ENCODE peak calls at places on chromosomes 6 and 20, in seven cellular contexts. One of them, this sample, is unnamed.

GRCh38 chr20:44001667-44002596 is 87.3 kb downstream of the TOX2 start:
- DNase-seq in upper lobe of left lung: no peak
- DNase-seq in endothelial cell of umbilical vein: no peak
- DNase-seq in HCT116: peak
- DNase-seq in SK-N-SH: no peak
- DNase-seq in breast epithelium: no peak
- DNase-seq in sigmoid colon: no peak
- DNase-seq in this sample: no peak

GRCh38 chr20:38270869-38271608 is 10.5 kb upstream of the KIAA1755 start:
- DNase-seq in SK-N-SH: no peak
- DNase-seq in breast epithelium: no peak
- DNase-seq in upper lobe of left lung: no peak
- DNase-seq in endothelial cell of umbilical vein: peak
- DNase-seq in HCT116: peak
- DNase-seq in sigmoid colon: peak
- DNase-seq in this sample: no peak

GRCh38 chr20:57617079-57617795 is 3.0 kb downstream of the ZBP1 start:
- DNase-seq in endothelial cell of umbilical vein: no peak
- DNase-seq in sigmoid colon: no peak
- DNase-seq in breast epithelium: no peak
- DNase-seq in upper lobe of left lung: no peak
- DNase-seq in SK-N-SH: no peak
- DNase-seq in HCT116: no peak
- DNase-seq in this sample: no peak

GRCh38 chr6:152984387-152984872 is 1.6 kb upstream of the FBXO5 start:
- DNase-seq in SK-N-SH: no peak
- DNase-seq in endothelial cell of umbilical vein: no peak
- DNase-seq in HCT116: no peak
- DNase-seq in upper lobe of left lung: no peak
- DNase-seq in sigmoid colon: no peak
- DNase-seq in breast epithelium: no peak
- DNase-seq in this sample: no peak

GRCh38 chr20:22810626-22811559 is 224.2 kb upstream of the SSTR4 start:
- DNase-seq in HCT116: no peak
- DNase-seq in SK-N-SH: no peak
- DNase-seq in endothelial cell of umbilical vein: no peak
- DNase-seq in sigmoid colon: no peak
- DNase-seq in upper lobe of left lung: no peak
- DNase-seq in breast epithelium: no peak
- DNase-seq in this sample: no peak

GRCh38 chr6:25754508-25754907 is at the start of gene SLC17A4:
- DNase-seq in endothelial cell of umbilical vein: no peak
- DNase-seq in sigmoid colon: no peak
- DNase-seq in SK-N-SH: no peak
- DNase-seq in upper lobe of left lung: no peak
- DNase-seq in breast epithelium: no peak
- DNase-seq in HCT116: no peak
- DNase-seq in this sample: no peak

GRCh38 chr6:146857180-146857959 is 258.6 kb downstream of the ADGB start:
- DNase-seq in upper lobe of left lung: peak
- DNase-seq in sigmoid colon: peak
- DNase-seq in HCT116: peak
- DNase-seq in endothelial cell of umbilical vein: peak
- DNase-seq in breast epithelium: peak
- DNase-seq in SK-N-SH: peak
- DNase-seq in this sample: peak

GRCh38 chr6:2718334-2719052 is 32.2 kb downstream of the MYLK4 start:
- DNase-seq in sigmoid colon: no peak
- DNase-seq in SK-N-SH: no peak
- DNase-seq in breast epithelium: no peak
- DNase-seq in HCT116: no peak
- DNase-seq in upper lobe of left lung: no peak
- DNase-seq in endothelial cell of umbilical vein: peak
- DNase-seq in this sample: no peak

GRCh38 chr6:157649311-157650260 is 173.5 kb upstream of the SNX9 start:
- DNase-seq in breast epithelium: no peak
- DNase-seq in upper lobe of left lung: no peak
- DNase-seq in SK-N-SH: peak
- DNase-seq in endothelial cell of umbilical vein: no peak
- DNase-seq in HCT116: no peak
- DNase-seq in sigmoid colon: peak
- DNase-seq in this sample: no peak

GRCh38 chr20:58228484-58229197 is at the start of gene ANKRD60:
- DNase-seq in HCT116: no peak
- DNase-seq in endothelial cell of umbilical vein: peak
- DNase-seq in SK-N-SH: peak
- DNase-seq in sigmoid colon: peak
- DNase-seq in upper lobe of left lung: peak
- DNase-seq in breast epithelium: no peak
- DNase-seq in this sample: no peak

GRCh38 chr6:3887150-3887700 is 38.1 kb downstream of the FAM50B start:
- DNase-seq in upper lobe of left lung: no peak
- DNase-seq in HCT116: no peak
- DNase-seq in endothelial cell of umbilical vein: peak
- DNase-seq in breast epithelium: no peak
- DNase-seq in sigmoid colon: no peak
- DNase-seq in SK-N-SH: no peak
- DNase-seq in this sample: no peak

GRCh38 chr6:156126535-156126934 is 650.6 kb upstream of the ARID1B start:
- DNase-seq in breast epithelium: no peak
- DNase-seq in SK-N-SH: no peak
- DNase-seq in endothelial cell of umbilical vein: no peak
- DNase-seq in sigmoid colon: no peak
- DNase-seq in upper lobe of left lung: no peak
- DNase-seq in HCT116: no peak
- DNase-seq in this sample: peak

GRCh38 chr6:82118150-82118562 is 129.4 kb downstream of the IBTK start:
- DNase-seq in HCT116: no peak
- DNase-seq in endothelial cell of umbilical vein: no peak
- DNase-seq in SK-N-SH: no peak
- DNase-seq in upper lobe of left lung: no peak
- DNase-seq in breast epithelium: no peak
- DNase-seq in sigmoid colon: no peak
- DNase-seq in this sample: no peak

GRCh38 chr6:53302678-53303360 is 45.9 kb downstream of the ELOVL5 start:
- DNase-seq in endothelial cell of umbilical vein: peak
- DNase-seq in upper lobe of left lung: no peak
- DNase-seq in HCT116: no peak
- DNase-seq in sigmoid colon: no peak
- DNase-seq in SK-N-SH: no peak
- DNase-seq in breast epithelium: no peak
- DNase-seq in this sample: no peak

GRCh38 chr20:63945921-63946920 is 10.0 kb downstream of the UCKL1 start:
- DNase-seq in sigmoid colon: peak
- DNase-seq in HCT116: no peak
- DNase-seq in upper lobe of left lung: peak
- DNase-seq in SK-N-SH: no peak
- DNase-seq in breast epithelium: no peak
- DNase-seq in endothelial cell of umbilical vein: no peak
- DNase-seq in this sample: no peak

GRCh38 chr6:163332575-163332974 is 81.9 kb upstream of the QKI start:
- DNase-seq in breast epithelium: no peak
- DNase-seq in SK-N-SH: no peak
- DNase-seq in endothelial cell of umbilical vein: no peak
- DNase-seq in sigmoid colon: no peak
- DNase-seq in upper lobe of left lung: no peak
- DNase-seq in HCT116: no peak
- DNase-seq in this sample: no peak

GRCh38 chr6:15907914-15908518 is 220.9 kb upstream of the MYLIP start:
- DNase-seq in breast epithelium: peak
- DNase-seq in sigmoid colon: no peak
- DNase-seq in endothelial cell of umbilical vein: no peak
- DNase-seq in upper lobe of left lung: no peak
- DNase-seq in HCT116: no peak
- DNase-seq in SK-N-SH: peak
- DNase-seq in this sample: no peak

GRCh38 chr6:98937351-98937750 is 10.4 kb downstream of the FBXL4 start:
- DNase-seq in breast epithelium: no peak
- DNase-seq in sigmoid colon: no peak
- DNase-seq in endothelial cell of umbilical vein: no peak
- DNase-seq in SK-N-SH: no peak
- DNase-seq in upper lobe of left lung: no peak
- DNase-seq in HCT116: no peak
- DNase-seq in this sample: no peak

GRCh38 chr6:111427341-111428116 is 55.5 kb downstream of the REV3L start:
- DNase-seq in endothelial cell of umbilical vein: peak
- DNase-seq in HCT116: no peak
- DNase-seq in upper lobe of left lung: no peak
- DNase-seq in SK-N-SH: no peak
- DNase-seq in breast epithelium: no peak
- DNase-seq in sigmoid colon: no peak
- DNase-seq in this sample: no peak

GRCh38 chr6:4818272-4818938 is 42.2 kb downstream of the CDYL start:
- DNase-seq in sigmoid colon: no peak
- DNase-seq in breast epithelium: no peak
- DNase-seq in upper lobe of left lung: no peak
- DNase-seq in endothelial cell of umbilical vein: no peak
- DNase-seq in HCT116: no peak
- DNase-seq in SK-N-SH: no peak
- DNase-seq in this sample: no peak

GRCh38 chr20:44967207-44967807 is 995 bp downstream of the STK4 start:
- DNase-seq in breast epithelium: no peak
- DNase-seq in upper lobe of left lung: no peak
- DNase-seq in endothelial cell of umbilical vein: peak
- DNase-seq in sigmoid colon: no peak
- DNase-seq in HCT116: no peak
- DNase-seq in SK-N-SH: no peak
- DNase-seq in this sample: no peak

GRCh38 chr6:89610149-89610642 is 28.4 kb downstream of the LYRM2 start:
- DNase-seq in HCT116: peak
- DNase-seq in upper lobe of left lung: peak
- DNase-seq in sigmoid colon: peak
- DNase-seq in endothelial cell of umbilical vein: peak
- DNase-seq in breast epithelium: peak
- DNase-seq in SK-N-SH: peak
- DNase-seq in this sample: no peak

DNA sequence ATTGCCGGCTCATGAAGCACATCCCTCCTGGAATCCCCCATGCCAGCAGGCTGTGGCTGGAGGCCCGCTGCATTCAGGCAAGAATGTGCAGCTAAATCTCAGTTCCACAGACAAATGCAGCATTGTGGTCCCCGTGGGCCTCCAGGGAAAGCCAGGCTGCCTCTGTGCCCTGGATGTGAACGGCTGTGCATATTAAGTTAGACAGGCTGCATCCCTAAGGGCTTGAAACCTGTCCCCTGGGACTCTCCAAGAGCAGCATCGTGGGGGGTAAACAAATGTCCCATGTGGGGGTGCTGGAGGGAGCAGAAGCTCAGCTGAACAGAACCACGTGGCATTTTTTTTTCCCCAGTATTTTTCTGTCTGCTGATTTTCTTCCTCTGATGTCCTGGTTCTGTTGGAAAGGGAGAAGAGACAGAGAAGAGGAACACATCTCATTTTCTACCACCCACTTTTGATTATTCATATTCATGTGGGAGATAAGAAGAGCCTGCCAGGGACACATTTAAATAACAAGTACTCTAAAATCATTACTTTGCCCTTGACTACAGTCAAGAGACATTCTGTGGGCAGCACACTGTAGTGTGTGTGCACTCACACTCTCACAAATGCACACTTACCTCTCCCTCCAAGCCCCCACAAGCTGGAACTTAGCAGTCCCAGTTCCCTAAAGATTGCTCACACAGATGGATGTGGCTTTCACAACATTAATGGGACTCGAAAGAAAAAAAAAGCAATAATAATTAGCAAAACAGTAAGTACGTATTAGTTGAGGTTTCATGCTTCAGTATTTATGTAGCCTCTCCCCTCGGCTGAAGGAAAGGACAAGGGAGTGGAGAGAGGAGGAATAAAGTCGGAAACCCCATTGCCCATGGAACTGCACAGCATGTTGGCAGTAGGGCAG is 16.9 kb downstream of the GFOD1 start:
- DNase-seq in sigmoid colon: no peak
- DNase-seq in upper lobe of left lung: no peak
- DNase-seq in endothelial cell of umbilical vein: no peak
- DNase-seq in HCT116: no peak
- DNase-seq in breast epithelium: no peak
- DNase-seq in SK-N-SH: peak
- DNase-seq in this sample: no peak
- TF ChIP-seq POLR2AphosphoS5 in sigmoid colon: no peak
- TF ChIP-seq POLR2AphosphoS5 in upper lobe of left lung: no peak
- TF ChIP-seq POLR2AphosphoS5 in endothelial cell of umbilical vein: no peak
- TF ChIP-seq POLR2AphosphoS5 in HCT116: no peak
- TF ChIP-seq POLR2AphosphoS5 in breast epithelium: no peak
- TF ChIP-seq POLR2AphosphoS5 in SK-N-SH: no peak
- TF ChIP-seq POLR2AphosphoS5 in this sample: no peak

DNA sequence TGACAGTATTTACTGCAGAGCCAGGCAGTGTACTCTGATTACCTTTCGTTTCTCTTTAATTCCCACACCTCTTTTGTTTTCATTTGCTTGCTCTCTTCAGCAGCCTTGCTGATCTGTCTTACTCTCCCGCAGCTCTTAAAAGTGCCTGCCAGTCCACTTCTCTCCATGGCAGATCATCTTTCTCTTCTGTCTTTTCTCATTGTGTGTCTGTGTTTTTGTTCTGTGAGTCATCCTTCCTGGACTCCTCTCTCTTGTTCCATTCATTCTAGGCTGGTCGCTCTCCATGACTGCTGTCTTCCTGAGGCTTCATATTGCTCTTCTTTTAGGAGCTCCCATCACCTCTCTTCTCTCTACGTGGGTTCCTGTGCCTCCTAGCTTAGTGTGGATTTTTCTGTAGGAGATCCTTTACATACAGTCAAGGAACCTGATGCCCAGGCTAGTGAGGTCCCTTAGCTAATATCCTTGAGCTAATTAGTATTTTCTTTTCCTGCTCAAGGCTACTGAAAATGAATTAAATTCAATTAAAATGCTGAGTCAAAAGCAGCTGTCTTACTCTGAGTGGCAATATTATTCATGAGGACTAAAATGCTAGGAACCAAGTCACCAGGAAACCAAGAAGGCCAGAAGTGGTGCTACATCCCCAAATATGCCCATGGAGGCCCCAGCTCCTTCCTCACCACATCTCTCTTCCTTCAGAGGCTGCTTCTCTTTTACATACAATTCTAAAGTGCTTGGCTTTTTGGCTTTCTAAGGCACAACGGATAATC is 86.1 kb downstream of the SLX4IP start:
- DNase-seq in endothelial cell of umbilical vein: peak
- DNase-seq in HCT116: no peak
- DNase-seq in upper lobe of left lung: no peak
- DNase-seq in SK-N-SH: no peak
- DNase-seq in sigmoid colon: peak
- DNase-seq in breast epithelium: no peak
- DNase-seq in this sample: no peak
- H3K27ac ChIP-seq in endothelial cell of umbilical vein: peak
- H3K27ac ChIP-seq in HCT116: peak
- H3K27ac ChIP-seq in upper lobe of left lung: no peak
- H3K27ac ChIP-seq in SK-N-SH: peak
- H3K27ac ChIP-seq in sigmoid colon: peak
- H3K27ac ChIP-seq in breast epithelium: no peak
- H3K27ac ChIP-seq in this sample: no peak

GRCh38 chr20:47358052-47358671 is 1.7 kb upstream of the ZMYND8 start:
- DNase-seq in sigmoid colon: no peak
- DNase-seq in SK-N-SH: no peak
- DNase-seq in HCT116: no peak
- DNase-seq in endothelial cell of umbilical vein: no peak
- DNase-seq in upper lobe of left lung: no peak
- DNase-seq in breast epithelium: no peak
- DNase-seq in this sample: no peak
- TF ChIP-seq POLR2AphosphoS5 in sigmoid colon: no peak
- TF ChIP-seq POLR2AphosphoS5 in SK-N-SH: no peak
- TF ChIP-seq POLR2AphosphoS5 in HCT116: no peak
- TF ChIP-seq POLR2AphosphoS5 in endothelial cell of umbilical vein: no peak
- TF ChIP-seq POLR2AphosphoS5 in upper lobe of left lung: no peak
- TF ChIP-seq POLR2AphosphoS5 in breast epithelium: no peak
- TF ChIP-seq POLR2AphosphoS5 in this sample: no peak

GRCh38 chr6:134176283-134176975 is 124.0 kb upstream of the SLC2A12 start:
- DNase-seq in breast epithelium: peak
- DNase-seq in sigmoid colon: peak
- DNase-seq in endothelial cell of umbilical vein: peak
- DNase-seq in SK-N-SH: peak
- DNase-seq in HCT116: no peak
- DNase-seq in upper lobe of left lung: peak
- DNase-seq in this sample: no peak
- H3K27ac ChIP-seq in breast epithelium: peak
- H3K27ac ChIP-seq in sigmoid colon: peak
- H3K27ac ChIP-seq in endothelial cell of umbilical vein: peak
- H3K27ac ChIP-seq in SK-N-SH: no peak
- H3K27ac ChIP-seq in HCT116: no peak
- H3K27ac ChIP-seq in upper lobe of left lung: peak
- H3K27ac ChIP-seq in this sample: peak

This sample was measured in esophagus muscularis mucosa.